ENCODE peak calls at places on chromosomes 1 and 21, in nine cellular contexts. H is ovary, D is right lobe of liver, Y is thyroid gland, T is Peyer's patch, A is IMR-90, B is suprapubic skin, N is esophagus muscularis mucosa, W is prostate gland. P is an unnamed sample.

GRCh38 chr1:33143181-33143580 is 38.7 kb downstream of the TRIM62 start:
- DNase-seq in N (no peak), A (peak), T (no peak), B (no peak), D (no peak), Y (no peak), W (no peak), H (no peak), P (no peak)

GRCh38 chr1:238772321-238772720 is 614.0 kb upstream of the CHRM3 start:
- DNase-seq in W (no peak), H (no peak), B (no peak), A (peak), T (no peak), N (no peak), Y (no peak), D (no peak), P (no peak)

GRCh38 chr1:175152006-175152652 is 40.4 kb downstream of the KIAA0040 start:
- DNase-seq in Y (peak), B (no peak), T (peak), H (peak), N (no peak), D (peak), A (peak), W (peak), P (no peak)

GRCh38 chr1:180173952-180174351 is 19.3 kb downstream of the QSOX1 start:
- DNase-seq in W (peak), N (no peak), T (peak), H (peak), D (no peak), Y (peak), B (peak), A (peak), P (no peak)

GRCh38 chr1:18118078-18118477 is 10.5 kb downstream of the IGSF21 start:
- DNase-seq in T (no peak), H (no peak), B (no peak), Y (no peak), A (no peak), D (no peak), W (no peak), N (no peak), P (no peak)

GRCh38 chr1:32413507-32414185 is 19.4 kb upstream of the BSDC1 start:
- DNase-seq in A (peak), T (peak), N (no peak), B (no peak), D (peak), Y (peak), H (no peak), W (peak), P (no peak)

GRCh38 chr21:33011462-33011861 is 14.3 kb upstream of the OLIG2 start:
- DNase-seq in D (no peak), Y (no peak), B (no peak), H (no peak), W (no peak), A (peak), N (no peak), T (no peak), P (no peak)

GRCh38 chr1:210900079-210900478 is 233.9 kb downstream of the KCNH1 start:
- DNase-seq in N (no peak), H (no peak), D (no peak), W (no peak), A (no peak), T (no peak), B (no peak), Y (no peak), P (no peak)

GRCh38 chr1:29186252-29186651 is 4.6 kb upstream of the SRSF4 start:
- DNase-seq in Y (no peak), A (peak), N (no peak), D (no peak), B (peak), W (no peak), T (no peak), H (no peak), P (no peak)

GRCh38 chr1:236168716-236169429 is 26.5 kb downstream of the GPR137B start:
- DNase-seq in Y (peak), T (peak), N (no peak), A (peak), W (no peak), D (peak), H (no peak), B (peak), P (no peak)

GRCh38 chr21:45769896-45770295 is 126.4 kb downstream of the PCBP3 start:
- DNase-seq in Y (no peak), W (no peak), T (no peak), A (no peak), N (no peak), H (no peak), B (no peak), D (no peak), P (no peak)

GRCh38 chr1:23800396-23801337 is at the start of gene GALE:
- DNase-seq in B (peak), N (peak), A (peak), H (peak), Y (peak), D (peak), W (peak), T (peak), P (peak)

GRCh38 chr1:3327936-3328590 is 126.4 kb upstream of the ARHGEF16 start:
- DNase-seq in H (no peak), A (no peak), Y (no peak), D (no peak), W (no peak), N (no peak), T (no peak), B (no peak), P (no peak)

GRCh38 chr1:109243221-109243620 is 6.1 kb upstream of the CELSR2 start:
- DNase-seq in T (no peak), B (no peak), Y (no peak), N (no peak), A (no peak), D (no peak), W (no peak), H (no peak), P (no peak)

GRCh38 chr21:41142051-41142795 is 25.7 kb upstream of the BACE2 start:
- DNase-seq in A (peak), Y (peak), W (peak), H (no peak), D (no peak), N (no peak), T (no peak), B (no peak), P (no peak)

GRCh38 chr1:3695326-3696217 is 43.3 kb downstream of the TP73 start:
- DNase-seq in N (no peak), D (peak), Y (peak), W (no peak), A (peak), T (peak), B (no peak), H (peak), P (no peak)

GRCh38 chr1:207646891-207647290 is 2.0 kb downstream of the CR1L start:
- DNase-seq in T (no peak), H (no peak), B (no peak), W (no peak), D (no peak), A (no peak), N (no peak), Y (no peak), P (no peak)

GRCh38 chr1:241857131-241857530 is 9.1 kb downstream of the EXO1 start:
- DNase-seq in H (no peak), T (no peak), Y (no peak), W (no peak), A (no peak), N (no peak), D (no peak), B (no peak), P (no peak)

GRCh38 chr1:55352080-55352800 is 137.1 kb upstream of the USP24 start:
- DNase-seq in H (no peak), N (no peak), W (no peak), T (no peak), B (peak), A (no peak), D (no peak), Y (no peak), P (no peak)

GRCh38 chr1:210922666-210923065 is 211.3 kb downstream of the KCNH1 start:
- DNase-seq in Y (no peak), A (no peak), T (no peak), B (no peak), W (no peak), N (no peak), H (no peak), D (no peak), P (no peak)

GRCh38 chr1:29830916-29831315 is 594.6 kb downstream of the PTPRU start:
- DNase-seq in D (no peak), Y (no peak), H (no peak), T (no peak), W (no peak), A (no peak), N (peak), B (no peak), P (no peak)

GRCh38 chr1:7574121-7575040 is 196.7 kb upstream of the VAMP3 start:
- DNase-seq in A (peak), W (peak), Y (peak), H (no peak), N (no peak), D (peak), B (no peak), T (no peak), P (no peak)

GRCh38 chr1:161718559-161719324 is 2.6 kb upstream of the FCRLB start:
- DNase-seq in W (no peak), Y (no peak), B (no peak), A (no peak), H (no peak), T (no peak), D (no peak), N (no peak), P (no peak)
- H3K4me3 ChIP-seq in W (no peak), Y (no peak), B (no peak), A (no peak), H (no peak), T (no peak), D (no peak), N (no peak), P (no peak)

DNA sequence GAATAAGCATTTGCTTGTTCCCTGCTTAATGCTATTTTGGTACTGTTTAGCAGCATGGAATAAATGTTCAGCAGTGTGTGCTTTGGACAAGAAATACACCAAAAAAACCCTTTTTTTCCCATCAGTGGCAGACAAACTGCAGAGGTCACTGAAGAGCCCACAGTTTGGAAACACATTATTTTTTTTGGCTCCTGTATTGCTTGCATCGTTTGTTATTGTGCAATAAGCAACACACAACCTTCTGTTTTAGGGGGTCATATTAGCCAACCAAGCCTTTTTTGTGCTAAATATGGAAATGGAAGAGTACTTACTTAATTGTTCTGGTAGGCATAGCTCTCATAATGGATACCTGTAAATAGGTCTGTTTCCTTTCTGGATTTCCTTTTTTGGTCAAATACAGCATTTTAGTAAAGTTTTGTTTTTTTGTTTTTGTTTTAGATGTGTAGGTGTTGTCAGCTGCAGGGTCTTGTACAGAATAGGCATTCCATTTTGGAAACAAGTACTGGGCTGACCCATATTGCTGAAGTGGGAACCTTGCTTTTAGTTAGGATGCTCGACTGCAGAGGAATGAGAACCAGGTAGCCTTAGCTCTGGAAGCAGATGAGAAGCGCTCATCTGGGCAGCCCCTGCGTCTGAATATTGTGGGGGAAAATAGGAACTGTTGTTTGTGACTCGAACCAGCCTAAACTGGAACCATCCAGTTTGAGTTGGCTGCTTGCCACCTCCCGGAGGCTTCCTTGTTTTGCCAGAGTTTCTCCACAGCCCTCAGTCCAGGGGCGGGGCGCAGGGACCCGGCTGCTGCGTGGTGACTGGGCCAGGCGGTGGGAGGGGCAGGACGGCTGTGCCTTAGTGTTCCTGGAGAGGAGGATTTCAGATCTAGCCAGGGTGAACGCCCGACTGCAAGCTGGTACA is 38.5 kb downstream of the SPEN start:
- DNase-seq in B (peak), T (peak), D (peak), N (peak), A (peak), W (peak), Y (peak), H (peak), P (peak)
- TF ChIP-seq POLR2A in B (no peak), T (no peak), D (peak), N (no peak), A (no peak), W (peak), Y (peak), H (peak), P (no peak)

GRCh38 chr1:203797948-203798347 is 2.5 kb downstream of the ZBED6 start:
- DNase-seq in B (no peak), T (no peak), Y (peak), A (no peak), H (no peak), W (no peak), N (no peak), D (no peak), P (no peak)
- H3K4me3 ChIP-seq in B (peak), T (no peak), Y (no peak), A (no peak), H (no peak), W (no peak), N (no peak), D (no peak), P (no peak)

DNA sequence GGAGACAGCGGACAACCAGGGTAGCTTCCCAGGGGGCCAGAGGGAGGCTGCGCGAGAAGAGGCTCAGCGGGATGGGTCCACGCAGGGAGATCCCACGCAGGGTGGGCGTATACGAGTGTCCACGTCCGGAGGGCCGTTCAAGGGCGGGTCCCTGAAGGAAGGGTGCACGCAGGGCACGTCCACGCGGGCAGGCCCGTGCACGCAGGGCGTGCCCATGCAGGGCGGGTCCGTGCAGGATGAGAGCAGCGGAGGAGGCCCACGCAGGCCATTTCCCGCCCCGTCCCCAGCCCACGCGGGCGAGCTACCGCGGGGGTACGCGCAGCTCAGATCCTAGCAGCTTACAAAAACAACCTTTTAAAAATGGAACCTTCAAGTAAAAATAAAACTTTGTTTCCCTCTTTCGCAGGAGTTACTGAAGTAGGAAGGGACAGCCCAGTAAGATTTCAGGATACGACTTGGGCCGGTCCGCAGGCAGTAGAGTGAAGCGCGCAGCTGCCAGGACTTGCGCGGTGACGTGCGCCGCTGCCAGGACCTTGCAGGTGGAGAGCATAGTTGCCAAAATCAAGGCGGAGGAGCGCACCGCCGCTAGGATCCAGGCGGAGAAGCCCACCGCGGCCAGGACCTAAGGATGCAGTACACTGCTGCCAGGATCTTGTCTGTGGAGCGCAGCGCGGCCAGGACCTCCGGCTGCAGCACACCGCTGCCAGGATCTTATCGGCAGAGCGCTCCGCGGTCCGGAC is 416 bp upstream of the RNF187 start:
- DNase-seq in T (peak), H (peak), W (peak), N (peak), A (peak), B (peak), D (peak), Y (peak), P (peak)
- TF ChIP-seq POLR2A in T (peak), H (peak), W (no peak), N (no peak), A (no peak), B (no peak), D (peak), Y (peak), P (peak)

DNA sequence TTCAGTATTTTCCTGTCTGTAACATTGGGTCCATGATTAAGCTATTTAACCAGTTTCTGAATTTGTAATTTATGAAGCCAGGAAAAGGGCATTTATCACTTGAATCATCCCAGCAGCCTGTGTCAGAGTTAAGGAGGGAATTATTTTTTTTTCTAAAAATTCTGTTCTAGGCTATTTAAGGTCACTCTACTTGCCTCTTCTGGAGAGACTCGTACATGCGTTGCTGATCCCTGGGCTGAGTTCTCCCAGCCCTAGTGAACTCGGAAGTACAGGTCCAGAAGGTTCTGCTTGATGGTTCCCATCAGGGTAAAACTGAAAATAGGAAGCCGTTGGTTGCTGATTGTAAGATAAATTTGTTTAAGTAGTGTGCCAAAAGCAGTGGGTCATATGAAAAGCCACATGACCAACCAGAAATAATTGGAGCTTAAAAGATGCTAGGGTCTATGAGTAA is 90.7 kb downstream of the GPR88 start:
- DNase-seq in T (no peak), D (no peak), Y (no peak), H (no peak), A (peak), B (no peak), N (no peak), W (no peak), P (no peak)
- H3K4me3 ChIP-seq in T (no peak), D (no peak), Y (no peak), H (no peak), A (no peak), B (no peak), N (no peak), W (no peak), P (no peak)

P was measured in esophagus squamous epithelium.